ENCODE peak calls at places on chromosome 22, in seven cellular contexts. One of them, this sample, is unnamed.

GRCh38 chr22:50076646-50077624 is 8.3 kb downstream of the MLC1 start:
- DNase-seq in upper lobe of right lung: peak; percentile 58
- DNase-seq in transverse colon: no peak
- DNase-seq in heart right ventricle: no peak
- DNase-seq in hepatocyte: no peak
- DNase-seq in stomach: no peak
- DNase-seq in heart left ventricle: no peak
- DNase-seq in this sample: no peak

GRCh38 chr22:49151256-49152131 is 676.2 kb downstream of the BRD1 start:
- DNase-seq in upper lobe of right lung: peak; percentile 60
- DNase-seq in stomach: no peak
- DNase-seq in heart right ventricle: no peak
- DNase-seq in hepatocyte: no peak
- DNase-seq in transverse colon: no peak
- DNase-seq in heart left ventricle: no peak
- DNase-seq in this sample: no peak

GRCh38 chr22:44171486-44172076 is 9.1 kb upstream of the PARVG start:
- DNase-seq in heart left ventricle: no peak
- DNase-seq in heart right ventricle: no peak
- DNase-seq in transverse colon: no peak
- DNase-seq in hepatocyte: no peak
- DNase-seq in upper lobe of right lung: peak; percentile 56
- DNase-seq in stomach: no peak
- DNase-seq in this sample: no peak

GRCh38 chr22:50105529-50106100 is 15.8 kb downstream of the MOV10L1 start:
- DNase-seq in upper lobe of right lung: no peak
- DNase-seq in stomach: no peak
- DNase-seq in transverse colon: no peak
- DNase-seq in hepatocyte: no peak
- DNase-seq in heart right ventricle: no peak
- DNase-seq in heart left ventricle: no peak
- DNase-seq in this sample: no peak

GRCh38 chr22:43922123-43922522 is 1.5 kb upstream of the PNPLA3 start:
- DNase-seq in stomach: no peak
- DNase-seq in transverse colon: no peak
- DNase-seq in hepatocyte: no peak
- DNase-seq in upper lobe of right lung: no peak
- DNase-seq in heart left ventricle: no peak
- DNase-seq in heart right ventricle: no peak
- DNase-seq in this sample: no peak

GRCh38 chr22:19088866-19089595 is 33.2 kb downstream of the DGCR2 start:
- DNase-seq in heart right ventricle: no peak
- DNase-seq in stomach: no peak
- DNase-seq in hepatocyte: no peak
- DNase-seq in heart left ventricle: no peak
- DNase-seq in transverse colon: no peak
- DNase-seq in upper lobe of right lung: peak; percentile 29
- DNase-seq in this sample: no peak

GRCh38 chr22:47207846-47208554 is 445.6 kb downstream of the TBC1D22A start:
- DNase-seq in upper lobe of right lung: no peak
- DNase-seq in heart right ventricle: no peak
- DNase-seq in stomach: peak; percentile 20
- DNase-seq in hepatocyte: no peak
- DNase-seq in heart left ventricle: no peak
- DNase-seq in transverse colon: no peak
- DNase-seq in this sample: no peak

GRCh38 chr22:50603511-50604255 is 3.1 kb downstream of the MAPK8IP2 start:
- DNase-seq in stomach: no peak
- DNase-seq in heart left ventricle: no peak
- DNase-seq in hepatocyte: no peak
- DNase-seq in transverse colon: no peak
- DNase-seq in heart right ventricle: no peak
- DNase-seq in upper lobe of right lung: no peak
- DNase-seq in this sample: no peak

GRCh38 chr22:41245917-41246499 is 5.3 kb upstream of the CHADL start:
- DNase-seq in stomach: no peak
- DNase-seq in transverse colon: no peak
- DNase-seq in heart right ventricle: no peak
- DNase-seq in hepatocyte: no peak
- DNase-seq in upper lobe of right lung: no peak
- DNase-seq in heart left ventricle: no peak
- DNase-seq in this sample: no peak

GRCh38 chr22:46736705-46737104 is 1.3 kb downstream of the CERK start:
- DNase-seq in upper lobe of right lung: no peak
- DNase-seq in heart right ventricle: no peak
- DNase-seq in stomach: no peak
- DNase-seq in heart left ventricle: no peak
- DNase-seq in transverse colon: peak; percentile 47
- DNase-seq in hepatocyte: no peak
- DNase-seq in this sample: no peak

GRCh38 chr22:22474733-22475132 is 33.8 kb downstream of the ZNF280B start:
- DNase-seq in hepatocyte: peak; percentile 20
- DNase-seq in heart right ventricle: no peak
- DNase-seq in upper lobe of right lung: no peak
- DNase-seq in heart left ventricle: no peak
- DNase-seq in stomach: no peak
- DNase-seq in transverse colon: no peak
- DNase-seq in this sample: no peak

GRCh38 chr22:18045794-18046193 is 21.4 kb upstream of the MICAL3 start:
- DNase-seq in transverse colon: no peak
- DNase-seq in upper lobe of right lung: no peak
- DNase-seq in stomach: no peak
- DNase-seq in heart left ventricle: no peak
- DNase-seq in heart right ventricle: no peak
- DNase-seq in hepatocyte: no peak
- DNase-seq in this sample: no peak

GRCh38 chr22:25763239-25763777 is 21.3 kb downstream of the MYO18B start:
- DNase-seq in upper lobe of right lung: no peak
- DNase-seq in transverse colon: no peak
- DNase-seq in heart right ventricle: no peak
- DNase-seq in stomach: no peak
- DNase-seq in heart left ventricle: no peak
- DNase-seq in hepatocyte: no peak
- DNase-seq in this sample: no peak

GRCh38 chr22:37077802-37078448 is 26.4 kb downstream of the KCTD17 start:
- DNase-seq in heart right ventricle: no peak
- DNase-seq in transverse colon: peak; percentile 75
- DNase-seq in hepatocyte: peak; percentile 78
- DNase-seq in stomach: peak; percentile 71
- DNase-seq in upper lobe of right lung: peak; percentile 86
- DNase-seq in heart left ventricle: no peak
- DNase-seq in this sample: peak; percentile 78

GRCh38 chr22:38272373-38273134 is at the start of gene TMEM184B:
- DNase-seq in heart right ventricle: peak; percentile 71
- DNase-seq in hepatocyte: peak; percentile 93
- DNase-seq in heart left ventricle: peak; percentile 76
- DNase-seq in transverse colon: peak; percentile 83
- DNase-seq in upper lobe of right lung: peak; percentile 90
- DNase-seq in stomach: peak; percentile 86
- DNase-seq in this sample: peak; percentile 86

GRCh38 chr22:23875801-23876200 is 18.1 kb downstream of the SLC2A11 start:
- DNase-seq in heart right ventricle: no peak
- DNase-seq in stomach: no peak
- DNase-seq in transverse colon: no peak
- DNase-seq in upper lobe of right lung: no peak
- DNase-seq in hepatocyte: no peak
- DNase-seq in heart left ventricle: no peak
- DNase-seq in this sample: no peak

GRCh38 chr22:40407021-40407761 is 36.8 kb downstream of the SGSM3 start:
- DNase-seq in heart right ventricle: no peak
- DNase-seq in hepatocyte: no peak
- DNase-seq in upper lobe of right lung: peak; percentile 55
- DNase-seq in stomach: no peak
- DNase-seq in heart left ventricle: no peak
- DNase-seq in transverse colon: no peak
- DNase-seq in this sample: no peak

GRCh38 chr22:18032455-18033101 is 8.2 kb upstream of the MICAL3 start:
- DNase-seq in transverse colon: no peak
- DNase-seq in upper lobe of right lung: no peak
- DNase-seq in heart left ventricle: no peak
- DNase-seq in heart right ventricle: no peak
- DNase-seq in stomach: no peak
- DNase-seq in hepatocyte: no peak
- DNase-seq in this sample: no peak

GRCh38 chr22:21626735-21627469 is 2.9 kb downstream of the YDJC start:
- DNase-seq in heart left ventricle: no peak
- DNase-seq in upper lobe of right lung: no peak
- DNase-seq in stomach: no peak
- DNase-seq in heart right ventricle: no peak
- DNase-seq in transverse colon: no peak
- DNase-seq in hepatocyte: no peak
- DNase-seq in this sample: no peak

DNA sequence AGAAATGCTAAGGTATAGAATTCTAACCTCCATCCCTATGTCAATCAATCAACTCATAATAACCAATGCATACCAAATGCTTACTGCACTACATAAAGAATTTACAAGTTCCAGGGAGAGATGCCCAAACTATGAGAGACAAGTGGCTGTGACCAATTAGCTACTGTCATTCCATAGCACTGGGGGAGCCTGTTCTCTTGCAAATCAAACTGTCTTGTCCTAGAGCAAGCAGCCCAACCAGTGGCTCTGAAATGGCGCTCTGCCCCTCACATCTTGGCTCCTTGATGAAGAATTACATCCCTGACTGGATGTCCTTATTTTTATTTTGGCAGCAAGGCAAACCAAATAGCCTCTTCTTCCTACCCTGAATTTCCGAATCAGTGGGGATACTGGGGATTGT is 272.4 kb upstream of the SYN3 start:
- DNase-seq in upper lobe of right lung: no peak
- DNase-seq in heart left ventricle: no peak
- DNase-seq in hepatocyte: no peak
- DNase-seq in stomach: no peak
- DNase-seq in heart right ventricle: no peak
- DNase-seq in transverse colon: no peak
- DNase-seq in this sample: no peak
- H3K27me3 ChIP-seq in upper lobe of right lung: no peaks in the 10 kb centered on the region
- H3K27me3 ChIP-seq in heart left ventricle: no peaks in the 10 kb centered on the region
- H3K27me3 ChIP-seq in hepatocyte: no peaks in the 10 kb centered on the region
- H3K27me3 ChIP-seq in stomach: no peaks in the 10 kb centered on the region
- H3K27me3 ChIP-seq in heart right ventricle: no peaks in the 10 kb centered on the region
- H3K27me3 ChIP-seq in transverse colon: no peaks in the 10 kb centered on the region
- H3K27me3 ChIP-seq in this sample: no peaks in the 10 kb centered on the region

DNA sequence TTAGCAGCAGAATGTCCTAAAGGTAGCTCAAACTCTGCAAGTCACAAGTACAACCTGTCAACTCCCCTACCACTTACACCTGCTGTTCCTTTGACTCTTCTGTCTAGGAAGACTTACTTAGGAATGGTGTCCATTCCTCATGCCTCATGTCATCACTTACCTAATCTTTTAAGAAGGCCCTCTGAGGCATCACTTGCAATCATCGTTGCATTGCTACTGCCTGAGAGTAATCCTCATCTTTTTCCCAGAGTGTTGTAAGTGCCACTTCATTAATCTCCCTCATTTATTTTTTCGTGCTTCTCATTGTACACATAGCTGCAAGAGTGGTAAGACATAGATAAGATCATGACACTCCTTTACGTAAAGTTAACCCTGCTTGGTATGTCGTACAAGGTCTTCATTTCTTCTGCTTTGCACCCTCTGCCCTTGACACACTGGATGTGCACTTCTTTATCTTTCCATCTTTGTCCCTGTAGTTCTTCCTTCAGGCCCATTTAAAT is 54.6 kb downstream of the SFI1 start:
- DNase-seq in heart right ventricle: no peak
- DNase-seq in heart left ventricle: no peak
- DNase-seq in hepatocyte: no peak
- DNase-seq in transverse colon: no peak
- DNase-seq in upper lobe of right lung: no peak
- DNase-seq in stomach: no peak
- DNase-seq in this sample: no peak
- TF ChIP-seq CTCF in heart right ventricle: no peak
- TF ChIP-seq CTCF in heart left ventricle: no peak
- TF ChIP-seq CTCF in hepatocyte: no peak
- TF ChIP-seq CTCF in transverse colon: no peak
- TF ChIP-seq CTCF in upper lobe of right lung: no peak
- TF ChIP-seq CTCF in stomach: no peak
- TF ChIP-seq CTCF in this sample: no peak

GRCh38 chr22:20177217-20177911 is 26.5 kb upstream of the CCDC188 start:
- DNase-seq in heart left ventricle: no peak
- DNase-seq in stomach: no peak
- DNase-seq in hepatocyte: no peak
- DNase-seq in upper lobe of right lung: no peak
- DNase-seq in transverse colon: no peak
- DNase-seq in heart right ventricle: no peak
- DNase-seq in this sample: no peak
- H3K4me3 ChIP-seq in heart left ventricle: no peak overlapping the region
- H3K4me3 ChIP-seq in stomach: no peak overlapping the region
- H3K4me3 ChIP-seq in hepatocyte: no peak overlapping the region
- H3K4me3 ChIP-seq in upper lobe of right lung: no peak overlapping the region
- H3K4me3 ChIP-seq in transverse colon: no peak overlapping the region
- H3K4me3 ChIP-seq in heart right ventricle: no peak overlapping the region
- H3K4me3 ChIP-seq in this sample: no peak overlapping the region

GRCh38 chr22:26796785-26797184 is 139.4 kb downstream of the MIAT start:
- DNase-seq in stomach: no peak
- DNase-seq in heart left ventricle: no peak
- DNase-seq in heart right ventricle: no peak
- DNase-seq in transverse colon: no peak
- DNase-seq in upper lobe of right lung: no peak
- DNase-seq in hepatocyte: no peak
- DNase-seq in this sample: no peak
- H3K27me3 ChIP-seq in stomach: no peaks in the 10 kb centered on the region
- H3K27me3 ChIP-seq in heart left ventricle: no peaks in the 10 kb centered on the region
- H3K27me3 ChIP-seq in heart right ventricle: no peaks in the 10 kb centered on the region
- H3K27me3 ChIP-seq in transverse colon: no peaks in the 10 kb centered on the region
- H3K27me3 ChIP-seq in upper lobe of right lung: no peaks in the 10 kb centered on the region
- H3K27me3 ChIP-seq in hepatocyte: no peaks in the 10 kb centered on the region
- H3K27me3 ChIP-seq in this sample: no peaks in the 10 kb centered on the region

GRCh38 chr22:39350803-39351688 is 1.3 kb downstream of the SYNGR1 start:
- DNase-seq in heart left ventricle: no peak
- DNase-seq in upper lobe of right lung: no peak
- DNase-seq in transverse colon: no peak
- DNase-seq in stomach: no peak
- DNase-seq in heart right ventricle: no peak
- DNase-seq in hepatocyte: no peak
- DNase-seq in this sample: no peak

GRCh38 chr22:39351689-39352214 is 2.0 kb downstream of the SYNGR1 start:
- DNase-seq in transverse colon: no peak
- DNase-seq in stomach: no peak
- DNase-seq in upper lobe of right lung: no peak
- DNase-seq in heart right ventricle: no peak
- DNase-seq in heart left ventricle: no peak
- DNase-seq in hepatocyte: no peak
- DNase-seq in this sample: no peak

GRCh38 chr22:39349506-39349966 is 255 bp upstream of the SYNGR1 start:
- DNase-seq in upper lobe of right lung: no peak
- DNase-seq in stomach: peak; percentile 26
- DNase-seq in heart right ventricle: peak; percentile 30
- DNase-seq in heart left ventricle: no peak
- DNase-seq in transverse colon: peak; percentile 27
- DNase-seq in hepatocyte: peak; percentile 81
- DNase-seq in this sample: peak; percentile 52

GRCh38 chr22:39348909-39349505 is 784 bp upstream of the SYNGR1 start:
- DNase-seq in transverse colon: peak; percentile 21
- DNase-seq in upper lobe of right lung: no peak
- DNase-seq in heart left ventricle: no peak
- DNase-seq in stomach: no peak
- DNase-seq in hepatocyte: peak; percentile 35
- DNase-seq in heart right ventricle: peak; percentile 30
- DNase-seq in this sample: no peak

GRCh38 chr22:39349967-39350802 is at the start of gene SYNGR1:
- DNase-seq in heart right ventricle: peak; percentile 22
- DNase-seq in heart left ventricle: no peak
- DNase-seq in stomach: peak; percentile 26
- DNase-seq in upper lobe of right lung: no peak
- DNase-seq in hepatocyte: peak; percentile 46
- DNase-seq in transverse colon: no peak
- DNase-seq in this sample: no peak
- TF ChIP-seq CTCF in heart right ventricle: no peak
- TF ChIP-seq CTCF in heart left ventricle: no peak
- TF ChIP-seq CTCF in stomach: no peak
- TF ChIP-seq CTCF in upper lobe of right lung: no peak
- TF ChIP-seq CTCF in hepatocyte: no peak
- TF ChIP-seq CTCF in transverse colon: no peak
- TF ChIP-seq CTCF in this sample: no peak